ENCODE peak calls at places on chromosome 20, in nine cellular contexts. X is colonic mucosa, M is SK-N-SH, A is astrocyte, Z is tibial nerve, S is psoas muscle, P is heart left ventricle, C is neuronal stem cell, I is HepG2. K is an unnamed sample.

GRCh38 chr20:11919046-11919445 is 1.4 kb downstream of the BTBD3 start:
- DNase-seq in X (no peak), M (no peak), A (peak; percentile 12), Z (no peak), S (no peak), P (peak; percentile 71), C (no peak), I (no peak), K (peak; percentile 70)

GRCh38 chr20:53926428-53927028 is 143.9 kb downstream of the BCAS1 start:
- DNase-seq in X (peak; percentile 40), M (no peak), A (peak; percentile 99), Z (no peak), S (no peak), P (no peak), C (no peak), I (peak; percentile 98), K (peak; percentile 45)

GRCh38 chr20:60206259-60206658 is 248.0 kb downstream of the CDH26 start:
- DNase-seq in X (no peak), M (peak; percentile 43), A (peak; percentile 20), Z (no peak), S (no peak), P (no peak), C (no peak), I (peak; percentile 31), K (no peak)

GRCh38 chr20:38228436-38228835 is 32.1 kb downstream of the KIAA1755 start:
- DNase-seq in X (no peak), M (no peak), A (no peak), Z (no peak), S (no peak), P (no peak), C (no peak), I (no peak), K (no peak)

GRCh38 chr20:25282034-25282781 is 34.3 kb downstream of the PYGB start:
- DNase-seq in X (no peak), M (no peak), A (no peak), Z (no peak), S (peak; percentile 46), P (peak; percentile 17), C (no peak), I (no peak), K (peak; percentile 24)

GRCh38 chr20:3686867-3687321 is 5.1 kb upstream of the ADAM33 start:
- DNase-seq in X (peak; percentile 74), M (no peak), A (peak; percentile 89), Z (peak; percentile 91), S (peak; percentile 91), P (peak; percentile 89), C (no peak), I (no peak), K (peak; percentile 52)

GRCh38 chr20:61252601-61253263 is 671 bp downstream of the CDH4 start:
- DNase-seq in X (no peak), M (peak; percentile 58), A (no peak), Z (no peak), S (no peak), P (no peak), C (no peak), I (no peak), K (no peak)

GRCh38 chr20:58538752-58539151 is 23.6 kb upstream of the APCDD1L start:
- DNase-seq in X (no peak), M (no peak), A (peak; percentile 79), Z (no peak), S (no peak), P (no peak), C (no peak), I (no peak), K (no peak)

GRCh38 chr20:54565255-54565654 is 89.9 kb downstream of the DOK5 start:
- DNase-seq in X (no peak), M (no peak), A (no peak), Z (no peak), S (no peak), P (no peak), C (no peak), I (no peak), K (no peak)

GRCh38 chr20:23652926-23653325 is 15.2 kb upstream of the CST3 start:
- DNase-seq in X (no peak), M (no peak), A (no peak), Z (no peak), S (no peak), P (no peak), C (no peak), I (no peak), K (no peak)

GRCh38 chr20:58678806-58679205 is 13.8 kb upstream of the NPEPL1 start:
- DNase-seq in X (no peak), M (no peak), A (no peak), Z (no peak), S (no peak), P (no peak), C (no peak), I (no peak), K (no peak)

GRCh38 chr20:60913298-60913697 is 338.8 kb upstream of the CDH4 start:
- DNase-seq in X (no peak), M (no peak), A (no peak), Z (no peak), S (no peak), P (no peak), C (no peak), I (no peak), K (no peak)

GRCh38 chr20:208937-209566 is 18.0 kb upstream of the DEFB129 start:
- DNase-seq in X (no peak), M (peak; percentile 41), A (peak; percentile 55), Z (no peak), S (no peak), P (no peak), C (no peak), I (peak; percentile 64), K (no peak)

GRCh38 chr20:25470045-25470444 is 62.6 kb downstream of the GINS1 start:
- DNase-seq in X (peak; percentile 39), M (peak; percentile 62), A (peak; percentile 2), Z (no peak), S (no peak), P (no peak), C (peak; percentile 23), I (peak; percentile 57), K (peak; percentile 32)

GRCh38 chr20:23435675-23436539 is 3.6 kb upstream of the CSTL1 start:
- DNase-seq in X (peak; percentile 49), M (peak; percentile 60), A (no peak), Z (peak; percentile 59), S (no peak), P (no peak), C (no peak), I (peak; percentile 86), K (peak; percentile 89)

GRCh38 chr20:45621593-45621992 is 7.9 kb upstream of the WFDC10A start:
- DNase-seq in X (peak; percentile 81), M (no peak), A (no peak), Z (no peak), S (no peak), P (no peak), C (no peak), I (peak; percentile 66), K (no peak)

GRCh38 chr20:44942264-44942973 is 17.8 kb downstream of the TOMM34 start:
- DNase-seq in X (no peak), M (no peak), A (no peak), Z (no peak), S (no peak), P (no peak), C (no peak), I (peak; percentile 21), K (no peak)

GRCh38 chr20:61436674-61437279 is 184.7 kb downstream of the CDH4 start:
- DNase-seq in X (no peak), M (no peak), A (peak; percentile 96), Z (no peak), S (no peak), P (no peak), C (peak; percentile 91), I (no peak), K (no peak)

GRCh38 chr20:58864346-58864745 is 11.8 kb downstream of the GNAS start:
- DNase-seq in X (no peak), M (peak; percentile 49), A (no peak), Z (no peak), S (no peak), P (no peak), C (no peak), I (no peak), K (no peak)

GRCh38 chr20:32068174-32068573 is 16.1 kb downstream of the HCK start:
- DNase-seq in X (no peak), M (no peak), A (no peak), Z (no peak), S (no peak), P (no peak), C (no peak), I (no peak), K (no peak)

DNA sequence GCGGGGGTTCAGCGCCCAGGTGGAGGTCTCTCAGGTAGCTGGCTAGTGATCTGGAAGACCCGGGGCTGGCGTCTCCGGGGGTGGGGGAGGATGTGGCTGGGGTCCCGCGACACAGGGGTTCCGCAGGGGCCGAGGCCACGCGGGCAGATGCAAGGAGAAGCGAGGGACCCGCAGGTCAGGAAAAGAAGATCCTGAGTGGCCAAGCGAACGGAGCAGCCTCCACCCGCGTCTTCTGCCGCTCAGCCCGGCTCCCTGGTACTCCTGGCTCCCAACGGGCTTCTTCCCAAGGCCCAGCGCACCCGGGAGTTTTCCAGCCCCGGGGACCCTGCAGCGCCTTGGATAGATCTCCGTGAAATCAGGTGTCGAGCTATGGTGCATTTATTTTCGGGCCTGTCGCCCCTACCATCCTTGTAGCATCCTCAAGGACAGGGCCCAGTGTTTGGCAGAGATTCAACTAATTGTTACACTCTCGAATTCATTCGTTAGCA is 674 bp upstream of the CHD6 start:
- DNase-seq in X (no peak), M (no peak), A (peak; percentile 3), Z (no peak), S (no peak), P (no peak), C (no peak), I (no peak), K (peak; percentile 40)
- H3K27ac ChIP-seq in X (no peak overlapping the region), M (no peak overlapping the region), A (no peak overlapping the region), Z (peak overlapping the region; percentile 64), S (peak overlapping the region; percentile 30), P (peak overlapping the region; percentile 41), C (no peak overlapping the region), I (no peak overlapping the region), K (peak overlapping the region; percentile 60)

GRCh38 chr20:5797165-5797564 is 47.0 kb downstream of the SHLD1 start:
- DNase-seq in X (no peak), M (no peak), A (no peak), Z (no peak), S (no peak), P (no peak), C (no peak), I (no peak), K (no peak)
- H3K4me1 ChIP-seq in X (peaks cover 5% of the 10 kb centered on the region), M (no peaks in the 10 kb centered on the region), A (no peaks in the 10 kb centered on the region), Z (no peaks in the 10 kb centered on the region), S (no peaks in the 10 kb centered on the region), P (no peaks in the 10 kb centered on the region), C (no peaks in the 10 kb centered on the region), I (peaks cover 34% of the 10 kb centered on the region), K (peaks cover 11% of the 10 kb centered on the region)

GRCh38 chr20:1225263-1225728 is 548 bp upstream of the RAD21L1 start:
- DNase-seq in X (no peak), M (no peak), A (no peak), Z (no peak), S (no peak), P (peak; percentile 36), C (no peak), I (peak; percentile 65), K (no peak)
- H3K27ac ChIP-seq in X (no peak overlapping the region), M (no peak overlapping the region), A (no peak overlapping the region), Z (peak overlapping the region; percentile 19), S (no peak overlapping the region), P (no peak overlapping the region), C (no peak overlapping the region), I (no peak overlapping the region), K (no peak overlapping the region)

DNA sequence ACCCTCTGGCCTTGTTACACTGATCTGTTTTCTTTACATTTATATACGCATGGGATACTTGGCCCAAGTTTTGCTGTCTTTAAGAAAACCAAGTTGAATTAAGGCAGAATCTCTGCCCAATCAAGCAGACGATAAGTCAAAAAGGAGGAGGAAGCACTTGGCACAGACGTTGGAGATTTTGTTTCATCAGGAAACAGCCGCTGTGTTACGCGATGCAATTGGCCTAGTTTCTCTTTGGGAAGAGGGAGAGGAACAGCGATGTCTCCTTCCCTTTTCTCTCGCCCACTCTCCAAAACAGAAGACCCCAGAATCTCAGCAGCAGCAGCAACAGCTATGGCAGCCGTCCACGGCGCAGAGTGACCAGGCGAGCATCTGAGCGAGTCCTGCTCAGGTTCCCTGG is 20.2 kb upstream of the NAA20 start:
- DNase-seq in X (no peak), M (no peak), A (no peak), Z (no peak), S (peak; percentile 61), P (no peak), C (no peak), I (no peak), K (no peak)
- H3K4me1 ChIP-seq in X (peaks cover 4% of the 10 kb centered on the region), M (peaks cover 33% of the 10 kb centered on the region), A (peaks cover 32% of the 10 kb centered on the region), Z (peaks cover 22% of the 10 kb centered on the region), S (peaks cover 67% of the 10 kb centered on the region), P (peaks cover 64% of the 10 kb centered on the region), C (peaks cover 10% of the 10 kb centered on the region), I (peaks cover 54% of the 10 kb centered on the region), K (peaks cover 65% of the 10 kb centered on the region)

K was measured in stomach.